ENCODE peak calls at places on chromosomes 2 and 18, in ten cellular contexts. O is coronary artery, M is choroid plexus epithelial cell, T is heart right ventricle, Q is cardiac muscle cell, D is hepatocyte, A is heart left ventricle, V is thoracic aorta, G is GM12865, R is AG04449. U is an unnamed sample.
A peak's percentile ranks its signal among the peaks of the same experiment; 100 is the strongest.

GRCh38 chr2:101768480-101769077 is 71.1 kb downstream of the MAP4K4 start:
- DNase-seq in Q (no peak), A (no peak), O (no peak), V (no peak), R (no peak), T (no peak), D (no peak), M (no peak), G (no peak), U (no peak)

GRCh38 chr2:127403460-127403859 is 14.8 kb upstream of the PROC start:
- DNase-seq in A (no peak), V (no peak), T (no peak), D (no peak), O (no peak), Q (no peak), G (no peak), M (no peak), R (no peak), U (no peak)

GRCh38 chr2:8021942-8022341 is 659.9 kb upstream of the ID2 start:
- DNase-seq in O (no peak), A (no peak), T (no peak), R (no peak), V (no peak), D (no peak), G (no peak), M (peak; percentile 7), Q (no peak), U (no peak)

GRCh38 chr2:148503511-148503910 is 141.0 kb upstream of the EPC2 start:
- DNase-seq in T (no peak), O (no peak), A (no peak), R (no peak), M (no peak), Q (no peak), D (peak; percentile 30), V (no peak), G (no peak), U (no peak)

GRCh38 chr2:167726788-167727187 is 520.6 kb downstream of the STK39 start:
- DNase-seq in A (no peak), Q (no peak), T (no peak), D (no peak), G (no peak), R (no peak), O (no peak), M (no peak), V (no peak), U (no peak)

GRCh38 chr18:2921778-2922177 is 75.0 kb downstream of the EMILIN2 start:
- DNase-seq in D (no peak), R (no peak), A (no peak), Q (no peak), O (peak; percentile 55), G (no peak), M (no peak), V (no peak), T (no peak), U (no peak)

GRCh38 chr2:148511883-148512282 is 132.7 kb upstream of the EPC2 start:
- DNase-seq in D (no peak), M (no peak), O (no peak), Q (no peak), T (no peak), A (no peak), R (no peak), V (no peak), G (no peak), U (no peak)

GRCh38 chr18:8798996-8799395 is 93.6 kb downstream of the MTCL1 start:
- DNase-seq in O (no peak), Q (no peak), R (no peak), V (no peak), G (no peak), M (no peak), D (no peak), T (peak; percentile 40), A (peak; percentile 69), U (no peak)

GRCh38 chr18:11392974-11393373 is 216.4 kb upstream of the SLC35G4 start:
- DNase-seq in A (no peak), Q (no peak), R (no peak), D (no peak), O (no peak), M (no peak), V (no peak), T (no peak), G (no peak), U (no peak)

GRCh38 chr18:11393486-11393885 is 215.9 kb upstream of the SLC35G4 start:
- DNase-seq in V (no peak), M (no peak), R (no peak), D (no peak), O (no peak), Q (peak; percentile 57), A (peak; percentile 60), T (peak; percentile 25), G (no peak), U (peak; percentile 72)

GRCh38 chr18:11398625-11399024 is 210.8 kb upstream of the SLC35G4 start:
- DNase-seq in R (no peak), D (no peak), M (peak; percentile 44), V (no peak), Q (no peak), O (no peak), G (no peak), T (no peak), A (no peak), U (no peak)
- TF ChIP-seq CTCF in R (no peak), D (peak; percentile 15), M (peak; percentile 53), V (no peak), Q (peak; percentile 18), O (no peak), G (peak; percentile 18), T (no peak), A (no peak), U (no peak)

GRCh38 chr2:195590866-195591215 is 66.2 kb upstream of the SLC39A10 start:
- DNase-seq in G (no peak), M (no peak), V (no peak), O (no peak), Q (peak; percentile 54), R (no peak), D (peak; percentile 35), A (no peak), T (no peak), U (peak; percentile 49)

GRCh38 chr2:195590199-195590865 is 66.7 kb upstream of the SLC39A10 start:
- DNase-seq in A (no peak), Q (no peak), D (no peak), G (no peak), V (no peak), O (no peak), T (peak; percentile 32), M (no peak), R (no peak), U (no peak)

GRCh38 chr2:195587966-195588365 is 69.1 kb upstream of the SLC39A10 start:
- DNase-seq in G (no peak), Q (no peak), T (no peak), M (no peak), O (no peak), D (no peak), V (no peak), A (no peak), R (no peak), U (no peak)

GRCh38 chr2:195582188-195582587 is 74.8 kb upstream of the SLC39A10 start:
- DNase-seq in V (no peak), G (no peak), D (no peak), A (no peak), O (no peak), T (no peak), R (no peak), Q (no peak), M (no peak), U (no peak)

GRCh38 chr2:195586062-195586713 is 70.8 kb upstream of the SLC39A10 start:
- DNase-seq in G (no peak), V (no peak), R (no peak), D (no peak), M (no peak), O (no peak), A (no peak), T (no peak), Q (no peak), U (peak; percentile 21)
- H3K4me3 ChIP-seq in G (no peak overlapping the region), V (no peak overlapping the region), R (no peak overlapping the region), D (no peak overlapping the region), M (no peak overlapping the region), O (no peak overlapping the region), A (no peak overlapping the region), T (no peak overlapping the region), Q (no peak overlapping the region), U (no peak overlapping the region)

GRCh38 chr2:74174909-74175308 is 3.8 kb downstream of the MOB1A start:
- DNase-seq in Q (no peak), A (no peak), R (no peak), O (no peak), T (no peak), D (no peak), G (no peak), V (no peak), M (no peak), U (no peak)

GRCh38 chr2:74178211-74179062 is at the start of gene MOB1A:
- DNase-seq in R (peak; percentile 85), A (peak; percentile 98), T (peak; percentile 99), O (peak; percentile 99), G (peak; percentile 100), M (peak; percentile 99), D (peak; percentile 99), V (peak; percentile 90), Q (peak; percentile 99), U (peak; percentile 99)

GRCh38 chr2:74181739-74182138 is 3.1 kb upstream of the MOB1A start:
- DNase-seq in D (no peak), Q (no peak), M (no peak), R (no peak), V (no peak), A (peak; percentile 49), T (peak; percentile 42), G (peak; percentile 94), O (no peak), U (no peak)

GRCh38 chr2:74177697-74178096 is 982 bp downstream of the MOB1A start:
- DNase-seq in Q (no peak), D (no peak), R (no peak), O (no peak), G (no peak), T (no peak), M (no peak), A (no peak), V (no peak), U (no peak)

DNA sequence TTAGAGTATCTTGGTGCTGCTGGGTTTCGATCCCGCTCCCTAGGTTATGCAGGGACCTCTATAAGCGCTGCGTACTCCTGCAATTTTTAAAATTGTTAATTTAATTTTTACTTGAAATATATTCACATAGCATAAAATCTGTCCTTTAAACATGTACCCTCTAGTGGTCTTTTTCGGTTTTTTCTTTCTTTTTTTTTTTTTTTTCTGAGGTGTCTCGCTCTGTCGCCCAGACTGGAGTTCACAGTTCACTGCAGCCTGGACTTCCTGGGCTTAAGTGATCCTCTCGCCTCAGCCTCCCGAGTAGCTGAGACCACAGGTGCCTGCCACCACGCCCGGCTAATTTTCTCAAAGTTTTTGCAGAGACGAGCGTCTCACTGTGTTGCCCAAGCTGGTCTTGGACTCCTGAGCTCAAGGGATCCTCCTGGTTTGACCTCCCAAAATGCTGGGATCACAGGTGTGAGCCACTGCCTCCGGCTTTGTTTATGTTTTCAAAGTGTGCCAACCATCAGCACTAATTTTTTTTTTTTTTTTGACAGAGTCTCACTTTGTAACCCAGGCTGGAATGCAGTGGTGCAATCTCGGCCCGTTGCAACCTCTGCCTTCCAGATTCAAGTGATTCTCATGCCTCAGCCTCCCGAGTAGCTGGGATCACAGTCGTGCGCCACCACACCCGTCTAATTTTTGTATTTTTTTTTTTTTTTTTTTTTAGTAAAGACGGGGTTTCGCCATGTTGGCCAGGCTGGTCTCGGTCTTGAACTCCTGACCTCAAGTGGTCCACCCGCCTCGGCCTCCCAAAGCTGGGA is 585 bp upstream of the MOB1A start:
- DNase-seq in D (peak; percentile 21), O (no peak), T (no peak), Q (peak; percentile 13), V (no peak), G (peak; percentile 84), A (no peak), M (no peak), R (no peak), U (no peak)
- TF ChIP-seq CTCF in D (peak; percentile 53), O (no peak), T (peak; percentile 36), Q (peak; percentile 30), V (peak; percentile 32), G (peak; percentile 16), A (peak; percentile 47), M (peak; percentile 41), R (no peak), U (peak; percentile 28)

GRCh38 chr2:235845245-235845644 is 322.9 kb downstream of the GBX2 start:
- DNase-seq in Q (no peak), R (no peak), D (no peak), V (no peak), T (no peak), M (no peak), A (no peak), O (no peak), G (no peak), U (no peak)

GRCh38 chr2:235847576-235847975 is 320.6 kb downstream of the GBX2 start:
- DNase-seq in V (no peak), G (no peak), M (no peak), D (no peak), R (no peak), T (no peak), A (no peak), Q (no peak), O (no peak), U (no peak)

GRCh38 chr2:235850289-235850688 is 317.9 kb downstream of the GBX2 start:
- DNase-seq in V (no peak), G (no peak), D (no peak), R (no peak), A (no peak), T (no peak), O (no peak), Q (no peak), M (no peak), U (no peak)

GRCh38 chr2:235849489-235849888 is 318.7 kb downstream of the GBX2 start:
- DNase-seq in R (no peak), T (no peak), O (no peak), G (no peak), M (no peak), D (no peak), Q (no peak), V (no peak), A (no peak), U (no peak)

DNA sequence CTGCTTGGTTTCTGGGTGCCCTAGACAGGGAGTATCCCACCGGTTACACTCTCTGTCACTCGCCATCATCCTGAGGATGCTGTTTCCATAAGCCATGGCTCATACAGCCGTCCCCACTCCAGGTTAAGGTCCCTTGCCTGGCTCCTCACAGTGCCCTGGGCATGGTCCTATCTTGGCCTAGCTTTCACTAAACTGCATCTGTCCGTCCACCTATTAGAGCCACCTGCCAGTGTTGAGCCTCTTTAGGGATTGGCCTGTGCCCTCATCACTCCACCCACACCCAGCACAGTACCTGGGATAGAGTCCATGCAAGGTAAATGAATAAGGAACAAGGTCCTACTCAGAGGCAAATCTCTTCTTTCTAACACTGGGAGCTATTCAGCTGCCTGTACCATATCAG is 320.1 kb downstream of the GBX2 start:
- DNase-seq in D (no peak), M (no peak), T (no peak), O (no peak), R (no peak), Q (no peak), A (no peak), V (no peak), G (no peak), U (no peak)
- H3K4me3 ChIP-seq in D (no peak overlapping the region), M (no peak overlapping the region), T (no peak overlapping the region), O (no peak overlapping the region), R (no peak overlapping the region), Q (no peak overlapping the region), A (no peak overlapping the region), V (no peak overlapping the region), G (no peak overlapping the region), U (no peak overlapping the region)

U was measured in cardiac fibroblast.